ENCODE peak calls at places on chromosomes 7 and 10, in seven cellular contexts. One of them, this sample, is unnamed.

GRCh38 chr7:53661645-53662217 is 626.3 kb downstream of the POM121L12 start:
- DNase-seq in left ventricle myocardium inferior: no peak
- DNase-seq in upper lobe of right lung: no peak
- DNase-seq in HFF-Myc: no peak
- DNase-seq in B cell: no peak
- DNase-seq in spleen: no peak
- DNase-seq in thoracic aorta: no peak
- DNase-seq in this sample: no peak

GRCh38 chr10:74738985-74739567 is 87.3 kb upstream of the KAT6B start:
- DNase-seq in thoracic aorta: no peak
- DNase-seq in upper lobe of right lung: no peak
- DNase-seq in left ventricle myocardium inferior: no peak
- DNase-seq in HFF-Myc: no peak
- DNase-seq in B cell: peak; percentile 52
- DNase-seq in spleen: no peak
- DNase-seq in this sample: no peak

GRCh38 chr10:70437721-70438120 is 3.8 kb downstream of the NODAL start:
- DNase-seq in thoracic aorta: no peak
- DNase-seq in spleen: no peak
- DNase-seq in HFF-Myc: no peak
- DNase-seq in upper lobe of right lung: no peak
- DNase-seq in left ventricle myocardium inferior: no peak
- DNase-seq in B cell: no peak
- DNase-seq in this sample: no peak

GRCh38 chr7:8442295-8442813 is 8.9 kb downstream of the NXPH1 start:
- DNase-seq in thoracic aorta: no peak
- DNase-seq in HFF-Myc: no peak
- DNase-seq in B cell: no peak
- DNase-seq in left ventricle myocardium inferior: no peak
- DNase-seq in spleen: peak; percentile 59
- DNase-seq in upper lobe of right lung: no peak
- DNase-seq in this sample: no peak

GRCh38 chr7:1886361-1887064 is 216.4 kb downstream of the ELFN1 start:
- DNase-seq in thoracic aorta: no peak
- DNase-seq in HFF-Myc: no peak
- DNase-seq in spleen: no peak
- DNase-seq in upper lobe of right lung: no peak
- DNase-seq in B cell: no peak
- DNase-seq in left ventricle myocardium inferior: peak; percentile 54
- DNase-seq in this sample: peak; percentile 81

GRCh38 chr7:87499494-87499893 is 24.0 kb upstream of the ABCB4 start:
- DNase-seq in spleen: no peak
- DNase-seq in HFF-Myc: no peak
- DNase-seq in left ventricle myocardium inferior: no peak
- DNase-seq in thoracic aorta: no peak
- DNase-seq in B cell: no peak
- DNase-seq in upper lobe of right lung: no peak
- DNase-seq in this sample: no peak

GRCh38 chr7:51186531-51186930 is 130.1 kb downstream of the COBL start:
- DNase-seq in left ventricle myocardium inferior: peak; percentile 44
- DNase-seq in HFF-Myc: no peak
- DNase-seq in B cell: no peak
- DNase-seq in upper lobe of right lung: no peak
- DNase-seq in spleen: peak; percentile 35
- DNase-seq in thoracic aorta: no peak
- DNase-seq in this sample: no peak

GRCh38 chr7:149432121-149432691 is 28.7 kb downstream of the ZNF777 start:
- DNase-seq in upper lobe of right lung: no peak
- DNase-seq in HFF-Myc: no peak
- DNase-seq in spleen: no peak
- DNase-seq in thoracic aorta: no peak
- DNase-seq in left ventricle myocardium inferior: no peak
- DNase-seq in B cell: no peak
- DNase-seq in this sample: no peak

GRCh38 chr7:16649196-16649595 is 3.2 kb downstream of the BZW2 start:
- DNase-seq in spleen: no peak
- DNase-seq in B cell: no peak
- DNase-seq in HFF-Myc: no peak
- DNase-seq in left ventricle myocardium inferior: no peak
- DNase-seq in upper lobe of right lung: no peak
- DNase-seq in thoracic aorta: no peak
- DNase-seq in this sample: no peak

GRCh38 chr10:125953778-125954385 is 57.5 kb downstream of the FANK1 start:
- DNase-seq in spleen: no peak
- DNase-seq in thoracic aorta: no peak
- DNase-seq in HFF-Myc: no peak
- DNase-seq in B cell: no peak
- DNase-seq in upper lobe of right lung: no peak
- DNase-seq in left ventricle myocardium inferior: no peak
- DNase-seq in this sample: no peak

GRCh38 chr7:36985866-36986402 is 261.6 kb upstream of the AOAH start:
- DNase-seq in left ventricle myocardium inferior: no peak
- DNase-seq in B cell: no peak
- DNase-seq in upper lobe of right lung: no peak
- DNase-seq in thoracic aorta: no peak
- DNase-seq in spleen: no peak
- DNase-seq in HFF-Myc: no peak
- DNase-seq in this sample: no peak

GRCh38 chr7:47088329-47089067 is 493.4 kb downstream of the TNS3 start:
- DNase-seq in B cell: peak; percentile 28
- DNase-seq in HFF-Myc: no peak
- DNase-seq in spleen: no peak
- DNase-seq in left ventricle myocardium inferior: peak; percentile 49
- DNase-seq in upper lobe of right lung: peak; percentile 71
- DNase-seq in thoracic aorta: no peak
- DNase-seq in this sample: no peak

GRCh38 chr10:1374901-1375804 is 319.0 kb downstream of the WDR37 start:
- DNase-seq in HFF-Myc: no peak
- DNase-seq in B cell: no peak
- DNase-seq in thoracic aorta: no peak
- DNase-seq in spleen: no peak
- DNase-seq in upper lobe of right lung: no peak
- DNase-seq in left ventricle myocardium inferior: no peak
- DNase-seq in this sample: no peak

GRCh38 chr10:14608381-14609001 is 166.2 kb downstream of the FAM107B start:
- DNase-seq in spleen: peak; percentile 87
- DNase-seq in thoracic aorta: no peak
- DNase-seq in left ventricle myocardium inferior: no peak
- DNase-seq in B cell: peak; percentile 80
- DNase-seq in upper lobe of right lung: no peak
- DNase-seq in HFF-Myc: no peak
- DNase-seq in this sample: no peak

GRCh38 chr10:124308811-124309210 is 109.9 kb downstream of the OAT start:
- DNase-seq in thoracic aorta: no peak
- DNase-seq in B cell: no peak
- DNase-seq in HFF-Myc: no peak
- DNase-seq in upper lobe of right lung: peak; percentile 40
- DNase-seq in spleen: no peak
- DNase-seq in left ventricle myocardium inferior: no peak
- DNase-seq in this sample: peak; percentile 75

GRCh38 chr7:132138817-132139216 is 437.5 kb downstream of the PLXNA4 start:
- DNase-seq in upper lobe of right lung: no peak
- DNase-seq in spleen: no peak
- DNase-seq in left ventricle myocardium inferior: no peak
- DNase-seq in thoracic aorta: no peak
- DNase-seq in HFF-Myc: no peak
- DNase-seq in B cell: no peak
- DNase-seq in this sample: no peak

GRCh38 chr7:30548762-30549344 is 44.2 kb upstream of the GGCT start:
- DNase-seq in upper lobe of right lung: no peak
- DNase-seq in HFF-Myc: peak; percentile 67
- DNase-seq in thoracic aorta: no peak
- DNase-seq in spleen: no peak
- DNase-seq in left ventricle myocardium inferior: peak; percentile 41
- DNase-seq in B cell: peak; percentile 47
- DNase-seq in this sample: no peak

GRCh38 chr10:13592306-13592705 is 5.5 kb downstream of the PRPF18 start:
- DNase-seq in spleen: no peak
- DNase-seq in B cell: no peak
- DNase-seq in left ventricle myocardium inferior: no peak
- DNase-seq in thoracic aorta: no peak
- DNase-seq in HFF-Myc: no peak
- DNase-seq in upper lobe of right lung: no peak
- DNase-seq in this sample: no peak

GRCh38 chr7:88758355-88759215 is 915 bp upstream of the ZNF804B start:
- DNase-seq in upper lobe of right lung: peak; percentile 55
- DNase-seq in thoracic aorta: no peak
- DNase-seq in spleen: no peak
- DNase-seq in left ventricle myocardium inferior: peak; percentile 16
- DNase-seq in HFF-Myc: no peak
- DNase-seq in B cell: no peak
- DNase-seq in this sample: no peak

GRCh38 chr7:139777304-139777890 is 401 bp downstream of the HIPK2 start:
- DNase-seq in left ventricle myocardium inferior: peak; percentile 52
- DNase-seq in B cell: peak; percentile 73
- DNase-seq in thoracic aorta: no peak
- DNase-seq in upper lobe of right lung: peak; percentile 72
- DNase-seq in HFF-Myc: no peak
- DNase-seq in spleen: peak; percentile 90
- DNase-seq in this sample: no peak

GRCh38 chr10:28970231-28970630 is 292.9 kb downstream of the BAMBI start:
- DNase-seq in spleen: no peak
- DNase-seq in B cell: no peak
- DNase-seq in left ventricle myocardium inferior: no peak
- DNase-seq in upper lobe of right lung: no peak
- DNase-seq in thoracic aorta: no peak
- DNase-seq in HFF-Myc: no peak
- DNase-seq in this sample: no peak

GRCh38 chr7:157485361-157485831 is 148.6 kb downstream of the DNAJB6 start:
- DNase-seq in spleen: peak; percentile 54
- DNase-seq in upper lobe of right lung: peak; percentile 25
- DNase-seq in B cell: no peak
- DNase-seq in thoracic aorta: no peak
- DNase-seq in HFF-Myc: no peak
- DNase-seq in left ventricle myocardium inferior: no peak
- DNase-seq in this sample: no peak

GRCh38 chr10:132536241-132536963 is 1.2 kb upstream of the INPP5A start:
- DNase-seq in upper lobe of right lung: peak; percentile 64
- DNase-seq in left ventricle myocardium inferior: peak; percentile 20
- DNase-seq in spleen: peak; percentile 88
- DNase-seq in HFF-Myc: no peak
- DNase-seq in B cell: peak; percentile 28
- DNase-seq in thoracic aorta: peak; percentile 2
- DNase-seq in this sample: peak; percentile 87
- TF ChIP-seq CTCF in upper lobe of right lung: no peak
- TF ChIP-seq CTCF in left ventricle myocardium inferior: no peak
- TF ChIP-seq CTCF in spleen: no peak
- TF ChIP-seq CTCF in HFF-Myc: no peak
- TF ChIP-seq CTCF in B cell: no peak
- TF ChIP-seq CTCF in thoracic aorta: peak; percentile 20
- TF ChIP-seq CTCF in this sample: no peak

GRCh38 chr10:79367421-79368189 is 20.3 kb downstream of the PPIF start:
- DNase-seq in left ventricle myocardium inferior: no peak
- DNase-seq in thoracic aorta: no peak
- DNase-seq in upper lobe of right lung: no peak
- DNase-seq in spleen: no peak
- DNase-seq in HFF-Myc: no peak
- DNase-seq in B cell: no peak
- DNase-seq in this sample: no peak
- TF ChIP-seq CTCF in left ventricle myocardium inferior: no peak
- TF ChIP-seq CTCF in thoracic aorta: no peak
- TF ChIP-seq CTCF in upper lobe of right lung: no peak
- TF ChIP-seq CTCF in spleen: no peak
- TF ChIP-seq CTCF in HFF-Myc: no peak
- TF ChIP-seq CTCF in B cell: no peak
- TF ChIP-seq CTCF in this sample: no peak

DNA sequence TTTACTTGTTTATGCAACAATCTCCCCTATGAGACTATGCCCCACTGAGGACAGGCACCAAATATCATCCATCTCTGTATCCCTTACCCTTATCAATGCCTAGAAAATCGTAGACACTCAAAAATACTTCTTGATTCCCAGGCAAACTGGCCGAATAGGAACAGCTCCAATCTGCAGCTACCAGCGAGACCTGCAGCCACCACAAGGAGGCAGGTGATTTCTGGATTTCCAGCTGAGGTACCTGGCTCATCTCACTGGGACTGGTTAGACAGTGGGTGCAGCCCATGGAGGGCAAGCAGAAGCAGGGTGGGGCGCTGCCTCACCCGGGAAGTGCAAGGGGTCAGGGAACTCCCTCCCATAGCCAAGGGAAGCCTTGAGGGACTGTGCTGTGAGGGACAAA is 10.8 kb upstream of the PPP1R3C start:
- DNase-seq in spleen: no peak
- DNase-seq in left ventricle myocardium inferior: no peak
- DNase-seq in upper lobe of right lung: no peak
- DNase-seq in HFF-Myc: no peak
- DNase-seq in B cell: no peak
- DNase-seq in thoracic aorta: no peak
- DNase-seq in this sample: no peak
- TF ChIP-seq CTCF in spleen: no peak
- TF ChIP-seq CTCF in left ventricle myocardium inferior: peak; percentile 40
- TF ChIP-seq CTCF in upper lobe of right lung: no peak
- TF ChIP-seq CTCF in HFF-Myc: peak; percentile 26
- TF ChIP-seq CTCF in B cell: no peak
- TF ChIP-seq CTCF in thoracic aorta: peak; percentile 26
- TF ChIP-seq CTCF in this sample: peak; percentile 73

GRCh38 chr7:151312356-151312755 is 29.3 kb upstream of the NUB1 start:
- DNase-seq in HFF-Myc: no peak
- DNase-seq in left ventricle myocardium inferior: no peak
- DNase-seq in thoracic aorta: no peak
- DNase-seq in B cell: no peak
- DNase-seq in upper lobe of right lung: no peak
- DNase-seq in spleen: no peak
- DNase-seq in this sample: no peak

GRCh38 chr7:151309306-151309705 is 32.3 kb upstream of the NUB1 start:
- DNase-seq in upper lobe of right lung: no peak
- DNase-seq in left ventricle myocardium inferior: no peak
- DNase-seq in B cell: no peak
- DNase-seq in HFF-Myc: peak; percentile 40
- DNase-seq in spleen: no peak
- DNase-seq in thoracic aorta: no peak
- DNase-seq in this sample: no peak

GRCh38 chr7:151308791-151309190 is 32.8 kb upstream of the NUB1 start:
- DNase-seq in HFF-Myc: no peak
- DNase-seq in spleen: no peak
- DNase-seq in left ventricle myocardium inferior: no peak
- DNase-seq in thoracic aorta: no peak
- DNase-seq in B cell: no peak
- DNase-seq in upper lobe of right lung: no peak
- DNase-seq in this sample: no peak

GRCh38 chr7:151311294-151311864 is 30.2 kb upstream of the NUB1 start:
- DNase-seq in thoracic aorta: no peak
- DNase-seq in HFF-Myc: no peak
- DNase-seq in left ventricle myocardium inferior: no peak
- DNase-seq in B cell: no peak
- DNase-seq in spleen: no peak
- DNase-seq in upper lobe of right lung: no peak
- DNase-seq in this sample: no peak

GRCh38 chr7:151310578-151310977 is 31.0 kb upstream of the NUB1 start:
- DNase-seq in spleen: no peak
- DNase-seq in HFF-Myc: no peak
- DNase-seq in upper lobe of right lung: no peak
- DNase-seq in left ventricle myocardium inferior: no peak
- DNase-seq in B cell: no peak
- DNase-seq in thoracic aorta: no peak
- DNase-seq in this sample: no peak
- TF ChIP-seq CTCF in spleen: peak; percentile 20
- TF ChIP-seq CTCF in HFF-Myc: peak; percentile 27
- TF ChIP-seq CTCF in upper lobe of right lung: peak; percentile 33
- TF ChIP-seq CTCF in left ventricle myocardium inferior: peak; percentile 48
- TF ChIP-seq CTCF in B cell: peak; percentile 35
- TF ChIP-seq CTCF in thoracic aorta: no peak
- TF ChIP-seq CTCF in this sample: peak; percentile 77

GRCh38 chr10:128326251-128326650 is 200.0 kb upstream of the MKI67 start:
- DNase-seq in spleen: no peak
- DNase-seq in B cell: no peak
- DNase-seq in upper lobe of right lung: no peak
- DNase-seq in HFF-Myc: no peak
- DNase-seq in thoracic aorta: no peak
- DNase-seq in left ventricle myocardium inferior: no peak
- DNase-seq in this sample: no peak
- TF ChIP-seq CTCF in spleen: no peak
- TF ChIP-seq CTCF in B cell: no peak
- TF ChIP-seq CTCF in upper lobe of right lung: no peak
- TF ChIP-seq CTCF in HFF-Myc: no peak
- TF ChIP-seq CTCF in thoracic aorta: no peak
- TF ChIP-seq CTCF in left ventricle myocardium inferior: no peak
- TF ChIP-seq CTCF in this sample: no peak

This sample was measured in chondrocyte.